ENCODE peak calls at places on chromosomes 5 and 9, in nine cellular contexts. I, R, Y, X, W, H, Q, K and A are unnamed samples.

GRCh38 chr5:158805195-158805594 is 294.5 kb downstream of the EBF1 start:
- DNase-seq in I (no peak), R (no peak), Y (no peak), X (peak), W (no peak), H (no peak), Q (no peak), K (no peak), A (no peak)

GRCh38 chr9:133237271-133237731 is 28.3 kb upstream of the OBP2B start:
- DNase-seq in I (peak), R (no peak), Y (no peak), X (no peak), W (no peak), H (no peak), Q (no peak), K (peak), A (no peak)

GRCh38 chr5:166624573-166624972 is 1666.9 kb upstream of the WWC1 start:
- DNase-seq in I (no peak), R (no peak), Y (no peak), X (no peak), W (no peak), H (no peak), Q (no peak), K (no peak), A (no peak)

GRCh38 chr5:175902013-175902412 is 30.6 kb downstream of the CPLX2 start:
- DNase-seq in I (no peak), R (no peak), Y (no peak), X (no peak), W (no peak), H (no peak), Q (no peak), K (no peak), A (no peak)

GRCh38 chr5:9337908-9338307 is 208.0 kb downstream of the SEMA5A start:
- DNase-seq in I (no peak), R (no peak), Y (no peak), X (no peak), W (no peak), H (no peak), Q (no peak), K (no peak), A (no peak)

GRCh38 chr5:96037128-96037527 is 75.5 kb upstream of the ELL2 start:
- DNase-seq in I (no peak), R (no peak), Y (no peak), X (peak), W (no peak), H (no peak), Q (no peak), K (no peak), A (no peak)

GRCh38 chr9:9750719-9751118 is 862.1 kb downstream of the PTPRD start:
- DNase-seq in I (no peak), R (no peak), Y (no peak), X (no peak), W (no peak), H (no peak), Q (no peak), K (no peak), A (no peak)

GRCh38 chr5:28156981-28157380 is 1118.6 kb upstream of the CDH9 start:
- DNase-seq in I (no peak), R (no peak), Y (no peak), X (no peak), W (no peak), H (no peak), Q (no peak), K (no peak), A (no peak)

GRCh38 chr5:81350507-81350906 is 43.4 kb downstream of the ACOT12 start:
- DNase-seq in I (no peak), R (no peak), Y (no peak), X (no peak), W (no peak), H (no peak), Q (no peak), K (no peak), A (no peak)

GRCh38 chr5:65927497-65928340 is 1.3 kb downstream of the ERBIN start:
- DNase-seq in I (no peak), R (no peak), Y (peak), X (peak), W (no peak), H (no peak), Q (no peak), K (no peak), A (no peak)

GRCh38 chr5:163880307-163880706 is 374.9 kb downstream of the MAT2B start:
- DNase-seq in I (no peak), R (no peak), Y (no peak), X (no peak), W (no peak), H (no peak), Q (no peak), K (no peak), A (no peak)

GRCh38 chr5:89703799-89704198 is 705.8 kb downstream of the CETN3 start:
- DNase-seq in I (no peak), R (no peak), Y (no peak), X (no peak), W (no peak), H (no peak), Q (no peak), K (no peak), A (no peak)

GRCh38 chr9:133686642-133687575 is 50.7 kb downstream of the DBH start:
- DNase-seq in I (no peak), R (no peak), Y (no peak), X (no peak), W (no peak), H (no peak), Q (no peak), K (no peak), A (no peak)

GRCh38 chr9:116697341-116697740 is 10.2 kb downstream of the TRIM32 start:
- DNase-seq in I (no peak), R (no peak), Y (no peak), X (no peak), W (no peak), H (no peak), Q (no peak), K (no peak), A (no peak)

GRCh38 chr9:30235068-30235467 is 2149.4 kb upstream of the ACO1 start:
- DNase-seq in I (no peak), R (no peak), Y (no peak), X (no peak), W (no peak), H (no peak), Q (no peak), K (no peak), A (no peak)

GRCh38 chr9:104232781-104233341 is 138.8 kb downstream of the SMC2 start:
- DNase-seq in I (no peak), R (no peak), Y (no peak), X (no peak), W (no peak), H (no peak), Q (no peak), K (no peak), A (no peak)

GRCh38 chr5:159210306-159210722 is 961 bp upstream of the RNF145 start:
- DNase-seq in I (no peak), R (no peak), Y (no peak), X (peak), W (no peak), H (no peak), Q (peak), K (no peak), A (no peak)

GRCh38 chr9:22342489-22343217 is 104.0 kb upstream of the DMRTA1 start:
- DNase-seq in I (peak), R (no peak), Y (no peak), X (peak), W (no peak), H (no peak), Q (no peak), K (no peak), A (no peak)

GRCh38 chr9:116549061-116549664 is 137.9 kb upstream of the TRIM32 start:
- DNase-seq in I (peak), R (peak), Y (no peak), X (peak), W (no peak), H (peak), Q (peak), K (peak), A (no peak)

GRCh38 chr9:131815971-131816873 is 76.3 kb upstream of the RAPGEF1 start:
- DNase-seq in I (no peak), R (no peak), Y (no peak), X (no peak), W (no peak), H (no peak), Q (no peak), K (no peak), A (no peak)

GRCh38 chr9:106878081-106878837 is 15.3 kb downstream of the ZNF462 start:
- DNase-seq in I (no peak), R (no peak), Y (no peak), X (no peak), W (no peak), H (no peak), Q (no peak), K (no peak), A (no peak)

GRCh38 chr9:38227656-38228055 is 158.6 kb upstream of the SHB start:
- DNase-seq in I (no peak), R (no peak), Y (no peak), X (no peak), W (no peak), H (no peak), Q (no peak), K (no peak), A (no peak)

GRCh38 chr5:41924872-41925554 is at the start of gene FBXO4:
- DNase-seq in I (peak), R (peak), Y (peak), X (peak), W (peak), H (peak), Q (peak), K (peak), A (peak)

GRCh38 chr5:119333421-119333851 is 22.4 kb upstream of the TNFAIP8 start:
- DNase-seq in I (no peak), R (no peak), Y (no peak), X (no peak), W (no peak), H (no peak), Q (no peak), K (no peak), A (no peak)

GRCh38 chr9:32463500-32463899 is 62.5 kb downstream of the RIGI start:
- DNase-seq in I (no peak), R (no peak), Y (no peak), X (no peak), W (no peak), H (no peak), Q (no peak), K (no peak), A (no peak)
- H3K4me3 ChIP-seq in I (no peak), R (no peak), Y (no peak), X (no peak), W (no peak), H (no peak), Q (no peak), K (no peak), A (no peak)

DNA sequence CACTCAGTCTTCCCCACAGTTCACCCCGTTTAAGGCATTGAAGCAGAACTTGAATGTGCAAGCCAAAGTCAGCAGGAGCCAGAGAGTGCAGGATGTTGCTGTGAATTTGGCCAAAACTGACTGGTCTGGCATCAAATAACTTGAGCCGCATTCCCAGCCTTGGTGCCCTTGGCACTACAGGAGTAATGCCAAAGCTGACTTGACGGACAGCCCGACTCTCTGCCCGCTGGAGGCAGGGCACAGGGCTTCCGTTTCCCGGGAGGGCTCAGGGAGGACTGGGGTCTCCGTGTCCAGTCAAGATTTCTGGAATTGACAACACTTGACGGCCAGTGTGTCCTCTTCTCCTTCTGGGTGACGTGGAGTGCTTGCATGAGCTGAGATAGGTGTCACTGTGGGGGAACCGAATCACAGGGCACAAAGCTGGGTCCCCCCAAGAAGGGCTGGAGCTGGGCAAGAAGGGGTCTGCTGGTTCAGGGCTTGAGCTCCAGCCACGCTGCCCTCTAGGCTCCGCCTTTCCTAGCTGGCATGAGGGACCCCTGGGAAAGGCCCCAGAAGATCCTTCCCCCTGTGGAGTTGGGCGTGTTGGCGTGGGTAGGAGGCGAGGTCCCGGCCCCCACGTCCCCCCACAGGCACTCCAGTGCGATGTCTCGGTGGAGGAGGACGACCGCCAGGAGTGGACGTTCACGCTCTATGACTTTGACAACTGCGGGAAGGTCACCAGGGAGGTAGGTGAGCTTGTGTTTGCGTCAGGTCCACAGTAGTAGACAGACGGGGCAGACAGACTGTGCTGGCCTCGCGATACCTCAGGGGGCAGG is 25.2 kb downstream of the NKD2 start:
- DNase-seq in I (no peak), R (no peak), Y (no peak), X (no peak), W (no peak), H (no peak), Q (no peak), K (no peak), A (no peak)
- TF ChIP-seq POLR2A in I (no peak), R (no peak), Y (no peak), X (no peak), W (no peak), H (no peak), Q (no peak), K (no peak), A (no peak)

GRCh38 chr9:124870723-124871122 is 8.8 kb downstream of the ARPC5L start:
- DNase-seq in I (no peak), R (no peak), Y (no peak), X (no peak), W (no peak), H (no peak), Q (no peak), K (no peak), A (no peak)
- H3K4me3 ChIP-seq in I (peak), R (peak), Y (peak), X (no peak), W (peak), H (peak), Q (no peak), K (peak), A (peak)

GRCh38 chr5:14266686-14267085 is 123.5 kb downstream of the TRIO start:
- DNase-seq in I (no peak), R (no peak), Y (no peak), X (no peak), W (no peak), H (no peak), Q (no peak), K (no peak), A (no peak)

GRCh38 chr5:14265574-14265973 is 122.4 kb downstream of the TRIO start:
- DNase-seq in I (no peak), R (no peak), Y (no peak), X (no peak), W (no peak), H (peak), Q (no peak), K (no peak), A (no peak)

GRCh38 chr5:14263700-14264099 is 120.6 kb downstream of the TRIO start:
- DNase-seq in I (no peak), R (no peak), Y (peak), X (no peak), W (no peak), H (no peak), Q (no peak), K (no peak), A (no peak)

GRCh38 chr5:14266171-14266570 is 123.0 kb downstream of the TRIO start:
- DNase-seq in I (no peak), R (no peak), Y (no peak), X (no peak), W (no peak), H (no peak), Q (no peak), K (no peak), A (no peak)

DNA sequence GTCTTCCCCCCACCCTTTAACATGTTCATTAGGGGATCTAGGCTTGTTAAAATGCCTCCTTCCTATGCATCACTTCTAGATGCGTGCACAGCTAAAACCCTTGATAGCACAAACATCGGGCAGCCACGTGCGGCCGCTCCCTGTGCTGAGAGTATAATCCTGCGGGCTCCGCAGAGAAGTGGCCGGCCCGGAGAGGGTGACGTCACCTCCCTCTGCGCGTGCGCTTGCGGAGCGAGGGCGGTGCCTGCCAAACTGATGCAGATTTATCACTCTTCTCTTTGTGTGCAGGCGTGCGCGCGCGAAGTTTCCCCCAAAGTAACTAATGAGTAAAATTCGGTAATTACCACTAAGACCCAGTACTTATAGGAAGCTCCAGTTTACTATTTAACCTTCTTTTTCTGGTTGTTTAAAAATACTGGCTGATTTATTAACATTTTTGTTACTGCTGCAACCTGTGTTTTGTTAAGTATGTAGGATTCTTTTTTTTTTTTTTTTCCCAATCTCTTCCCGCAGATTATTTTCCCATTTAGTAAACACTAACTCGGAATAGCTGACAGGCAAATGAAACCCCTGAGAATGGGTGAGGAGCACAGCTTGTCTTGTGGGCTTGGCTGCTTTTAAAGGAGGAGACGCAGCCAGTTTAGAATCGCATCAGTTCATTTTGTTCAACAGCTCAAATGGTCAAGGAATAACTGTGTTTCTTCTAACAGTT is 121.6 kb downstream of the TRIO start:
- DNase-seq in I (peak), R (peak), Y (peak), X (peak), W (no peak), H (peak), Q (peak), K (peak), A (peak)
- TF ChIP-seq POLR2A in I (peak), R (peak), Y (peak), X (no peak), W (peak), H (peak), Q (no peak), K (no peak), A (peak)

DNA sequence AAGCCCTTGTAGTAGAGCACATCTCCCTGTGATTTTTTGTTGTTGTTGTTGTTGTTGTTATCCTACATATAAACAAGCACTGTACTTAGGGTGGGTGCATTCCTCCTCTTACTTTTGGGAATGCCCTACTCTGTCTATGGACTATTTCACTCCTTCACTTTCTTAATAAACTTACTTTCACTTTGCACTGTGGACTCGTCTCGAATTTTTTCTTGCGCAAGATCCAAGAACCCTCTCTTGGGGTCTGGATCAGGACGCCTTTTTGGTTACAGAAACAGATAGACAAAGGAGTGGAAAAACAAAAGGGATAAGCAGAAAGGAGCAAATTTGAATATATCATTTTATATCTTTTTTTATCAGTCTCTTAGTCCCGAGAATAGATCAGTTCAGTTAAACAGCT is 14.4 kb upstream of the PAIP1 start:
- DNase-seq in I (peak), R (no peak), Y (no peak), X (no peak), W (no peak), H (no peak), Q (no peak), K (no peak), A (no peak)
- H3K4me3 ChIP-seq in I (peak), R (peak), Y (no peak), X (no peak), W (no peak), H (no peak), Q (no peak), K (peak), A (peak)

DNA sequence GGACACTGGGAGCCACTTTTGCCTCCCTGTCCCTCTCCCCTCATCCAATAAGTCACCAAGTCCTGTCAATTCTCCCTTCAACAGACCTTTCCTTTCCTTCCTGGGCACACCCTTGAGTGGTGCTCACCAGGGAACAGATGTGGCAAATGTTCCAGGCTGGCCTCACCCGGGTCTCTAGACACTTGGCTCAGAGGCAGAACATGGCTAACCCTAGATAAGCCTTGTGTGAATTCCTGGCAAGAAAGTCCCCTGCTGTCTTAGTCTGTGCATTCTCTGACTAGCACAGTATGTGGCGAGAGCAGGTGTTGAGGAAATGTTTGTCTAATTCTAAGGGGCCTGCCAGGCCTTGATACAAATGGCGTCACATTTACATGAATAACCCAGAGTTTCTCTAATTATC is 41.2 kb upstream of the PTGS1 start:
- DNase-seq in I (no peak), R (no peak), Y (no peak), X (no peak), W (no peak), H (no peak), Q (no peak), K (no peak), A (no peak)
- TF ChIP-seq POLR2A in I (no peak), R (no peak), Y (no peak), X (no peak), W (no peak), H (no peak), Q (no peak), K (no peak), A (no peak)

GRCh38 chr5:149966901-149967419 is 6.4 kb downstream of the SLC26A2 start:
- DNase-seq in I (no peak), R (no peak), Y (no peak), X (no peak), W (no peak), H (no peak), Q (peak), K (no peak), A (no peak)

GRCh38 chr5:149963722-149964121 is 3.2 kb downstream of the SLC26A2 start:
- DNase-seq in I (no peak), R (no peak), Y (no peak), X (no peak), W (no peak), H (no peak), Q (peak), K (no peak), A (no peak)

GRCh38 chr5:149969181-149969950 is 8.8 kb downstream of the SLC26A2 start:
- DNase-seq in I (no peak), R (no peak), Y (no peak), X (no peak), W (no peak), H (no peak), Q (no peak), K (no peak), A (no peak)
- H3K4me3 ChIP-seq in I (no peak), R (no peak), Y (no peak), X (no peak), W (no peak), H (no peak), Q (no peak), K (no peak), A (no peak)

DNA sequence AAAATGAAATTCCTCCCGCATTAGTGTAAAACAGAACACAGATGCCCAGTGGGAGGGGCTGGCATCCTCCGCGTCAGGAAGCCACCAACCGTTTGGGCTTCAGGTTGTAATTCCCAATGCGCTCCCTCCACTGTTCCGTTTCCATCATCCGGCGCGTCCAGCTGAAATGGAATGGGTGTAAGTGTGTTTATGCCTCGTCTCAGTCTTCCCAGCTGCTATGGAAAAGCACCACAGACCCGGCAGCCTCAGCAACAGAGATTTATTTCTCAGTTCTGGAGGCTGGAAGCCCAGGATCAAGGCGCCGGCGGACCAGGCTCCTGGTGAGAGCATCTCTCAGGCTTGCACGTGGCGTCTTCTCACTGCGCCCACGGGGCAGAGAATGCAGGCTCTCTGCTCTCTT is 20.4 kb downstream of the KCNT1 start:
- DNase-seq in I (no peak), R (no peak), Y (no peak), X (no peak), W (no peak), H (no peak), Q (no peak), K (no peak), A (no peak)
- TF ChIP-seq POLR2A in I (no peak), R (no peak), Y (no peak), X (no peak), W (no peak), H (no peak), Q (no peak), K (no peak), A (no peak)